ENCODE peak calls at places on chromosomes 7 and 10, in eight cellular contexts. V, N, A, W, R, F, X and K are unnamed samples.

GRCh38 chr10:51950996-51951392 is 251.6 kb upstream of the CSTF2T start:
- DNase-seq in V (no peak), N (no peak), A (no peak), W (no peak), R (no peak), F (no peak), X (no peak), K (no peak)

GRCh38 chr7:104123786-104124185 is 84.0 kb downstream of the ORC5 start:
- DNase-seq in V (no peak), N (no peak), A (no peak), W (no peak), R (peak; percentile 62), F (peak; percentile 2), X (peak; percentile 50), K (no peak)

GRCh38 chr10:96043895-96044580 is 655 bp downstream of the CCNJ start:
- DNase-seq in V (no peak), N (peak; percentile 50), A (peak; percentile 61), W (no peak), R (peak; percentile 50), F (no peak), X (peak; percentile 14), K (peak; percentile 73)

GRCh38 chr7:133513608-133514007 is 260.7 kb downstream of the EXOC4 start:
- DNase-seq in V (no peak), N (no peak), A (no peak), W (no peak), R (peak; percentile 51), F (no peak), X (no peak), K (peak; percentile 10)

GRCh38 chr7:112226701-112227276 is 20.3 kb downstream of the ZNF277 start:
- DNase-seq in V (no peak), N (no peak), A (no peak), W (no peak), R (peak; percentile 85), F (no peak), X (no peak), K (no peak)

GRCh38 chr7:35849158-35849831 is 48.4 kb downstream of the SEPTIN7 start:
- DNase-seq in V (no peak), N (no peak), A (no peak), W (no peak), R (no peak), F (no peak), X (peak; percentile 66), K (no peak)

GRCh38 chr10:113494736-113495135 is 58.1 kb upstream of the HABP2 start:
- DNase-seq in V (no peak), N (no peak), A (no peak), W (no peak), R (no peak), F (no peak), X (no peak), K (no peak)

GRCh38 chr10:19041176-19041575 is 7.4 kb upstream of the MALRD1 start:
- DNase-seq in V (no peak), N (no peak), A (no peak), W (no peak), R (no peak), F (no peak), X (no peak), K (no peak)

GRCh38 chr7:127770870-127771269 is 118.9 kb downstream of the SND1 start:
- DNase-seq in V (no peak), N (no peak), A (no peak), W (no peak), R (no peak), F (no peak), X (peak; percentile 50), K (no peak)

GRCh38 chr7:51113962-51114361 is 202.6 kb downstream of the COBL start:
- DNase-seq in V (no peak), N (no peak), A (no peak), W (no peak), R (no peak), F (no peak), X (no peak), K (no peak)

GRCh38 chr10:103688451-103688850 is 166.9 kb downstream of the SH3PXD2A start:
- DNase-seq in V (no peak), N (no peak), A (no peak), W (no peak), R (no peak), F (no peak), X (peak; percentile 23), K (no peak)

GRCh38 chr7:159005618-159006017 is 139.0 kb downstream of the VIPR2 start:
- DNase-seq in V (no peak), N (no peak), A (no peak), W (no peak), R (no peak), F (no peak), X (no peak), K (no peak)

GRCh38 chr7:34727464-34727995 is 69.5 kb downstream of the NPSR1 start:
- DNase-seq in V (no peak), N (no peak), A (no peak), W (peak; percentile 84), R (peak; percentile 61), F (no peak), X (no peak), K (peak; percentile 97)

GRCh38 chr10:86868353-86868752 is 89.1 kb downstream of the MMRN2 start:
- DNase-seq in V (no peak), N (no peak), A (no peak), W (no peak), R (no peak), F (no peak), X (peak; percentile 16), K (peak; percentile 4)

GRCh38 chr7:134084488-134085144 is 42.5 kb upstream of the LRGUK start:
- DNase-seq in V (no peak), N (no peak), A (no peak), W (no peak), R (no peak), F (no peak), X (no peak), K (no peak)

GRCh38 chr7:91288208-91288824 is 24.1 kb downstream of the FZD1 start:
- DNase-seq in V (no peak), N (peak; percentile 31), A (no peak), W (no peak), R (peak; percentile 58), F (no peak), X (peak; percentile 31), K (peak; percentile 81)

GRCh38 chr10:52314822-52315552 is 906 bp downstream of the DKK1 start:
- DNase-seq in V (no peak), N (peak; percentile 14), A (no peak), W (no peak), R (peak; percentile 47), F (no peak), X (peak; percentile 56), K (peak; percentile 64)

GRCh38 chr7:116356979-116357378 is 142.6 kb upstream of the CAV2 start:
- DNase-seq in V (no peak), N (no peak), A (no peak), W (peak; percentile 61), R (no peak), F (no peak), X (no peak), K (peak; percentile 58)

GRCh38 chr7:140400381-140400780 is 2.1 kb upstream of the SLC37A3 start:
- DNase-seq in V (no peak), N (no peak), A (no peak), W (no peak), R (no peak), F (no peak), X (no peak), K (no peak)

GRCh38 chr7:21722371-21722770 is 179.5 kb downstream of the DNAH11 start:
- DNase-seq in V (no peak), N (no peak), A (no peak), W (no peak), R (no peak), F (no peak), X (peak; percentile 6), K (peak; percentile 20)

GRCh38 chr7:55641273-55641691 is 69.0 kb upstream of the VOPP1 start:
- DNase-seq in V (no peak), N (peak; percentile 97), A (peak; percentile 54), W (peak; percentile 83), R (peak; percentile 88), F (peak; percentile 59), X (peak; percentile 66), K (peak; percentile 93)

GRCh38 chr10:77037735-77038411 is 599.7 kb downstream of the KCNMA1 start:
- DNase-seq in V (no peak), N (no peak), A (no peak), W (peak; percentile 72), R (no peak), F (no peak), X (no peak), K (peak; percentile 46)

GRCh38 chr10:51109821-51110533 is 35.7 kb downstream of the PRKG1 start:
- DNase-seq in V (no peak), N (no peak), A (no peak), W (no peak), R (peak; percentile 63), F (peak; percentile 34), X (no peak), K (no peak)

GRCh38 chr7:101374990-101375389 is 12.3 kb downstream of the COL26A1 start:
- DNase-seq in V (no peak), N (no peak), A (no peak), W (no peak), R (no peak), F (no peak), X (no peak), K (no peak)

GRCh38 chr7:43232376-43232775 is 119.9 kb downstream of the HECW1 start:
- DNase-seq in V (no peak), N (no peak), A (no peak), W (no peak), R (no peak), F (no peak), X (no peak), K (no peak)